ENCODE peak calls at places on chromosome 14, in six cellular contexts. I, E, K, W, N and O are unnamed samples.
A peak's percentile ranks its signal among the peaks of the same experiment; 100 is the strongest.

GRCh38 chr14:32469388-32470160 is 140.5 kb downstream of the AKAP6 start:
- DNase-seq in I (no peak), K (no peak), E (no peak), W (no peak), N (peak; percentile 78), O (no peak)

GRCh38 chr14:52111583-52111982 is 42.7 kb upstream of the NID2 start:
- DNase-seq in N (peak; percentile 45), K (no peak), W (no peak), I (no peak), E (no peak), O (no peak)

GRCh38 chr14:102592969-102593840 is 756 bp downstream of the RCOR1 start:
- DNase-seq in E (peak; percentile 57), I (peak; percentile 78), W (peak; percentile 60), K (peak; percentile 16), N (peak; percentile 33), O (peak; percentile 62)

GRCh38 chr14:55698051-55698450 is 118.0 kb downstream of the KTN1 start:
- DNase-seq in E (no peak), I (no peak), W (no peak), N (no peak), K (no peak), O (no peak)

GRCh38 chr14:78383060-78383459 is 212.9 kb downstream of the NRXN3 start:
- DNase-seq in W (no peak), N (no peak), K (no peak), E (no peak), I (no peak), O (no peak)

GRCh38 chr14:92846162-92846897 is 52.2 kb downstream of the GOLGA5 start:
- DNase-seq in N (peak; percentile 39), W (no peak), K (no peak), E (no peak), I (no peak), O (no peak)

GRCh38 chr14:71497645-71498086 is 434.6 kb upstream of the RGS6 start:
- DNase-seq in W (no peak), N (peak; percentile 74), K (no peak), E (no peak), I (no peak), O (no peak)

GRCh38 chr14:69055125-69055524 is 76.0 kb upstream of the ACTN1 start:
- DNase-seq in N (peak; percentile 97), E (no peak), I (no peak), W (no peak), K (no peak), O (no peak)

GRCh38 chr14:72740504-72740961 is 153.4 kb downstream of the DPF3 start:
- DNase-seq in N (no peak), K (no peak), W (no peak), E (no peak), I (no peak), O (peak; percentile 48)

GRCh38 chr14:61927521-61927920 is 165.3 kb downstream of the SNAPC1 start:
- DNase-seq in N (peak; percentile 63), W (no peak), E (no peak), K (no peak), I (no peak), O (no peak)

GRCh38 chr14:61927015-61927414 is 164.8 kb downstream of the SNAPC1 start:
- DNase-seq in K (no peak), I (no peak), E (no peak), W (no peak), N (peak; percentile 60), O (no peak)

GRCh38 chr14:61925043-61925442 is 162.8 kb downstream of the SNAPC1 start:
- DNase-seq in E (no peak), I (no peak), N (peak; percentile 45), K (no peak), W (no peak), O (no peak)

GRCh38 chr14:61925732-61926445 is 163.7 kb downstream of the SNAPC1 start:
- DNase-seq in I (no peak), K (no peak), E (no peak), W (no peak), N (peak; percentile 16), O (no peak)

DNA sequence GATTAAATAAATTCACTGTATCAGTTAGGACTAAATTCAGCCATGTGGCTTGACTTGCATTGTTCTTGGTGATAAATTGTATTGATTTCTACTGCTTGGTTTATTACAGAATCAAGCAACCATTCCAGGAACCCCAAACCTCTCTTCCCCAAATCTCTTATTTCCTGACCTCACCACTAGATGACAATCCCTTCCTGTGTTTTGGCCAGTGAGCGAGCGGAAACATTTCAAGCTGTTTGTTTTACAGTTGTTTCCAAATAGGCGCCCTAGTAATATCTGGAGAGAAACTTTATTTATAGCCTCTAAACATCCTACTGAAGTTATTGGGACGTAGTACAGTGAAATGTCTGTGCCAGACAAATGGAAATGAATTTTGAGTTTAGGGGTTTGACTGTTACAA is 161.1 kb downstream of the SNAPC1 start:
- DNase-seq in E (no peak), K (no peak), N (peak; percentile 7), I (no peak), W (no peak), O (no peak)
- TF ChIP-seq CTCF in E (peak; percentile 12), K (no peak), N (peak; percentile 35), I (no peak), W (no peak), O (peak; percentile 46)

GRCh38 chr14:41806355-41806975 is 199.8 kb downstream of the LRFN5 start:
- DNase-seq in K (no peak), W (no peak), I (no peak), E (no peak), N (no peak), O (no peak)
- TF ChIP-seq CTCF in K (no peak), W (no peak), I (no peak), E (no peak), N (no peak), O (no peak)

GRCh38 chr14:29754134-29754533 is 173.5 kb downstream of the PRKD1 start:
- DNase-seq in I (no peak), E (no peak), N (no peak), K (no peak), W (no peak), O (no peak)

GRCh38 chr14:29752221-29752923 is 175.3 kb downstream of the PRKD1 start:
- DNase-seq in K (no peak), N (no peak), I (no peak), W (no peak), E (no peak), O (no peak)

GRCh38 chr14:29745863-29746262 is 181.8 kb downstream of the PRKD1 start:
- DNase-seq in E (no peak), W (no peak), I (no peak), N (no peak), K (no peak), O (no peak)

GRCh38 chr14:29743566-29743965 is 184.1 kb downstream of the PRKD1 start:
- DNase-seq in W (no peak), N (no peak), E (no peak), K (no peak), I (no peak), O (no peak)

DNA sequence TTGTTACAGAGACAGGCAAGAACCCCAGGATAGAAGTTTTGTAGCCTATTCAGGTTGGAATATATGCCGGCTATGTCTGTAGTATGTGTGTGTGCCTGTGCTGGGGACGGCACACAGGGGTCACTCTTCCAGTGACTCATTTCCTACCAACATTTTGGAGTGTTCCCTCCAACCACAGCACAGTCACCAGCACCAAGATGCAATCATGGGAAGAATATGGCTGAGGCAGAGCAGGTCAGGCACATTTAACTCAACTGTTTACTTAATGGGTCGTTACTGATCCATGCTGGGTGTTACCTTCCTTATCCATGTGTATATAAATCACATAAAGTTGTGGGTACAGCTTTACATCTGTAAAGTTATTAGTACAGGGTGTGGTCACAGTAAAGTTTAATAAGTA is 178.3 kb downstream of the PRKD1 start:
- DNase-seq in E (no peak), W (no peak), N (peak; percentile 82), I (no peak), K (no peak), O (no peak)
- TF ChIP-seq CTCF in E (no peak), W (no peak), N (peak; percentile 18), I (no peak), K (no peak), O (no peak)

DNA sequence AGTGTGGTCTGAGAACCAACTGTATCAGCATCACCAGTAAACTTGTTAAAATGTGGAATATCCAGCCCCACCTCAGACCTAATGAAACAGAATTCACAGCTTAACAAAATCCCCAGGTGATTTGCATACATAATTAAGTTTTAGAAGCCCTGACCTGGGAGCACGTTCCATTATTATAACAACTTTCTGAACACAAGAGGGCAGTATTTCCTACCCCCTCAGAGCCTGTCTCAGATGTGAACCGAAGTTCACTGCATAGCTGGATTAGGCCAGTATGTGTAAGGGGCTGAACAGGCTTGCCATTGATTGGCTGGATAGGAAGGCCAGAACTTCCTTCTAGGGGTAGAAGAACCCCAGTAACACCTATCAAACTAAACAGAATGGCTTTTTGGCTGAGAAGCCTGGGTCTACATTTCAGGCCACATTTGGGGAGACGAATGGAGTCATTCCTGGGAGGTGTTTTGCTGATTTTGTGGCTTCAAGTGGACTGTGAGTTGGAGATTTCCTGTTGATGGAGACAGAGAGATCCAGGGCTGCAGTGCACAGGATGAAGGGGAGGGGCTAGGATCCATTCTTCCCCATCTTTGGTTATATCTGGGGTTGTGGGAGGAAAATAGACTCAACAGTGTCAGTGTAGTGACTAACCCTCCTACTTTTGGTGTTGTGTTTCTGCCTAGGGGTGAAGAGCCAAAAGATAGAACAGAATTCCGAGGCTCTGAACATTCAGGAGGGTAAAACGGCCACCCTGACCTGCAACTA is 94.7 kb upstream of the OR4E1 start:
- DNase-seq in K (no peak), W (no peak), N (peak; percentile 8), E (no peak), I (no peak), O (no peak)
- TF ChIP-seq CTCF in K (no peak), W (peak; percentile 58), N (peak; percentile 43), E (peak; percentile 21), I (no peak), O (peak; percentile 40)

GRCh38 chr14:45287609-45288008 is 34.6 kb upstream of the MIS18BP1 start:
- DNase-seq in N (no peak), I (no peak), K (no peak), E (no peak), W (no peak), O (no peak)

GRCh38 chr14:45290547-45290946 is 37.5 kb upstream of the MIS18BP1 start:
- DNase-seq in I (no peak), K (no peak), E (no peak), N (no peak), W (no peak), O (no peak)

DNA sequence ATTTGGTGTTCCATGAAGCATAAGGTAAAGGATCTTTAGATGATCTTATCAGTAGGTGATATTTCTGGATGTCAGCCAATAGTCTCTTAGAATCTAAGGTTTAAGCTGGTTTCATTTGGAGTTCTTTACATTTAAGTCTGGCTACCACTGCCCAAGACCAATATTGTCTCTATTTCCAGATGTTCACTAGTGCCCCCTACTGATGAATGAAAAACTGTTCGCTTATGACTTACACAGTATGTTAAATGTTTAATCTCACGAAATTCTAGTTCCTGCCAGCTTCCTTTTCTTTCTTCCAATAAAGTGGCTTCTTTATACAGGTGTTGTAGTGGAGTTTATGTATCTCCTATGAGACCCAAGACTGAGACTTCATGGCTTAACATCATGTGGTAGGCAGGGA is 31.8 kb upstream of the MIS18BP1 start:
- DNase-seq in E (no peak), K (no peak), N (no peak), I (no peak), W (no peak), O (no peak)
- TF ChIP-seq CTCF in E (no peak), K (no peak), N (no peak), I (no peak), W (no peak), O (no peak)

GRCh38 chr14:59882957-59883356 is 12.4 kb upstream of the RTN1 start:
- DNase-seq in W (no peak), N (no peak), I (no peak), K (no peak), E (no peak), O (no peak)
- TF ChIP-seq CTCF in W (no peak), N (peak; percentile 53), I (no peak), K (no peak), E (no peak), O (no peak)